ENCODE peak calls at places on chromosomes 16 and 17, in five cellular contexts. V is Peyer's patch; X is CD4-positive, alpha-beta T cell; H is stimulated activated CD4-positive, alpha-beta T cell treated with anti-CD3 and anti-CD28 coated beads, Interleukin-15, amount 100 ng/mL, for 1 hour; D is T-helper 2 cell. E is an unnamed sample.

GRCh38 chr16:634051-634670 is 1.9 kb downstream of the METTL26 start:
- DNase-seq in V (no peak), D (no peak), X (no peak), H (no peak), E (no peak)

GRCh38 chr16:84607694-84608093 is 10.2 kb downstream of the COTL1 start:
- DNase-seq in V (peak), H (no peak), D (peak), X (no peak), E (no peak)

GRCh38 chr17:35536664-35537160 is 766 bp downstream of the SLFN12L start:
- DNase-seq in H (no peak), V (no peak), D (peak), X (no peak), E (no peak)

GRCh38 chr17:57585341-57586098 is 159.6 kb downstream of the CCDC182 start:
- DNase-seq in H (no peak), V (no peak), X (no peak), D (no peak), E (no peak)

GRCh38 chr17:72373910-72374741 is 253.3 kb downstream of the SOX9 start:
- DNase-seq in H (no peak), X (no peak), V (no peak), D (no peak), E (no peak)

GRCh38 chr17:43356999-43357398 is 41.8 kb upstream of the ARL4D start:
- DNase-seq in V (no peak), H (no peak), X (no peak), D (no peak), E (no peak)

GRCh38 chr16:85903576-85903975 is 4.6 kb downstream of the IRF8 start:
- DNase-seq in D (no peak), X (no peak), V (peak), H (no peak), E (no peak)

GRCh38 chr17:52025231-52025630 is 133.3 kb downstream of the CA10 start:
- DNase-seq in H (no peak), D (no peak), V (no peak), X (no peak), E (no peak)

GRCh38 chr16:88982286-88983084 is 5.5 kb upstream of the CBFA2T3 start:
- DNase-seq in X (no peak), V (no peak), D (no peak), H (no peak), E (no peak)

GRCh38 chr17:17781591-17782424 is 55.0 kb downstream of the SREBF1 start:
- DNase-seq in V (no peak), X (peak), H (no peak), D (peak), E (no peak)

GRCh38 chr17:17752822-17753448 is 71.7 kb downstream of the RAI1 start:
- DNase-seq in X (no peak), D (no peak), H (no peak), V (no peak), E (no peak)

GRCh38 chr16:67805718-67806427 is 487 bp downstream of the RANBP10 start:
- DNase-seq in H (no peak), X (no peak), V (no peak), D (no peak), E (no peak)

GRCh38 chr17:72432143-72432604 is 311.4 kb downstream of the SOX9 start:
- DNase-seq in H (no peak), X (no peak), V (no peak), D (no peak), E (peak)

GRCh38 chr16:74601131-74601871 is 5.6 kb downstream of the GLG1 start:
- DNase-seq in D (peak), X (peak), H (peak), V (peak), E (no peak)

GRCh38 chr17:31433811-31434210 is 42.3 kb downstream of the RAB11FIP4 start:
- DNase-seq in D (no peak), X (no peak), V (no peak), H (no peak), E (no peak)

GRCh38 chr17:50269477-50270429 is 4.5 kb upstream of the TMEM92 start:
- DNase-seq in D (peak), H (no peak), V (peak), X (peak), E (no peak)

GRCh38 chr17:40554646-40555295 is 10.5 kb downstream of the CCR7 start:
- DNase-seq in H (no peak), X (no peak), V (no peak), D (no peak), E (no peak)

GRCh38 chr16:14377326-14377725 is 252.7 kb downstream of the PARN start:
- DNase-seq in V (no peak), X (no peak), H (no peak), D (no peak), E (no peak)

GRCh38 chr17:82316651-82317393 is 586 bp downstream of the CD7 start:
- DNase-seq in H (no peak), D (no peak), X (no peak), V (no peak), E (no peak)

GRCh38 chr17:43608313-43608712 is 53.4 kb downstream of the MEOX1 start:
- DNase-seq in D (peak), H (no peak), V (no peak), X (no peak), E (no peak)

GRCh38 chr17:46192484-46193245 is 564 bp downstream of the KANSL1 start:
- DNase-seq in V (peak), X (peak), D (peak), H (peak), E (peak)

E was measured in NCI-H526 treated with DMSO at 0.1 percent for 48 hours.